ENCODE peak calls at places on chromosomes 3 and 15, in five cellular contexts. V is H54, S is right cardiac atrium, N is mesendoderm, A is WTC11. R is an unnamed sample.

GRCh38 chr3:194450341-194450740 is 36.5 kb downstream of the ATP13A3 start:
- DNase-seq in V (no peak), S (no peak), N (no peak), A (no peak), R (no peak)

GRCh38 chr3:49466047-49466446 is 4.0 kb upstream of the DAG1 start:
- DNase-seq in V (no peak), S (no peak), N (peak; percentile 16), A (no peak), R (no peak)

GRCh38 chr3:126837773-126838172 is 133.7 kb downstream of the CHCHD6 start:
- DNase-seq in V (no peak), S (no peak), N (no peak), A (no peak), R (no peak)

GRCh38 chr3:193553606-193554005 is 1.1 kb downstream of the ATP13A4 start:
- DNase-seq in V (no peak), S (no peak), N (no peak), A (no peak), R (no peak)

GRCh38 chr15:53559364-53560253 is 199.9 kb downstream of the WDR72 start:
- DNase-seq in V (no peak), S (no peak), N (no peak), A (no peak), R (no peak)

GRCh38 chr3:184540777-184541681 is 20.6 kb upstream of the EPHB3 start:
- DNase-seq in V (peak; percentile 48), S (peak; percentile 80), N (peak; percentile 91), A (peak; percentile 95), R (peak; percentile 76)

GRCh38 chr3:10949197-10949596 is 43.4 kb upstream of the SLC6A1 start:
- DNase-seq in V (no peak), S (peak; percentile 63), N (no peak), A (no peak), R (peak; percentile 70)

GRCh38 chr15:80160570-80161156 is 7.9 kb downstream of the FAH start:
- DNase-seq in V (peak; percentile 24), S (peak; percentile 73), N (peak; percentile 71), A (no peak), R (no peak)

GRCh38 chr15:63718590-63719035 is 115.1 kb downstream of the HERC1 start:
- DNase-seq in V (peak; percentile 2), S (no peak), N (no peak), A (no peak), R (no peak)

GRCh38 chr15:101028772-101029438 is 109.7 kb downstream of the LRRK1 start:
- DNase-seq in V (no peak), S (no peak), N (no peak), A (peak; percentile 22), R (no peak)

GRCh38 chr3:64340636-64341240 is 115.5 kb upstream of the PRICKLE2 start:
- DNase-seq in V (no peak), S (no peak), N (peak; percentile 88), A (no peak), R (no peak)

GRCh38 chr15:68700395-68701123 is 120.1 kb downstream of the ANP32A start:
- DNase-seq in V (peak; percentile 42), S (peak; percentile 86), N (peak; percentile 90), A (peak; percentile 33), R (peak; percentile 91)

GRCh38 chr3:170145278-170145677 is 36.3 kb downstream of the PHC3 start:
- DNase-seq in V (no peak), S (no peak), N (no peak), A (no peak), R (no peak)

GRCh38 chr15:88077249-88077810 is 179.2 kb downstream of the NTRK3 start:
- DNase-seq in V (no peak), S (no peak), N (no peak), A (no peak), R (no peak)

GRCh38 chr3:143344516-143345165 is 225.1 kb downstream of the CHST2 start:
- DNase-seq in V (no peak), S (no peak), N (no peak), A (no peak), R (no peak)

GRCh38 chr15:76012021-76012551 is at the start of gene NRG4:
- DNase-seq in V (no peak), S (no peak), N (no peak), A (no peak), R (no peak)

GRCh38 chr3:167102071-167102470 is 278.0 kb downstream of the ZBBX start:
- DNase-seq in V (no peak), S (no peak), N (peak; percentile 77), A (peak; percentile 43), R (no peak)

GRCh38 chr3:59266551-59266950 is 216.7 kb upstream of the CFAP20DC start:
- DNase-seq in V (no peak), S (no peak), N (no peak), A (no peak), R (no peak)

GRCh38 chr3:146334151-146334550 is 83.2 kb upstream of the PLSCR4 start:
- DNase-seq in V (no peak), S (peak; percentile 69), N (no peak), A (peak; percentile 14), R (no peak)

GRCh38 chr3:50210176-50210509 is 5.1 kb downstream of the SLC38A3 start:
- DNase-seq in V (no peak), S (no peak), N (no peak), A (no peak), R (no peak)

GRCh38 chr3:117660941-117661635 is 951.5 kb downstream of the TUSC7 start:
- DNase-seq in V (no peak), S (no peak), N (peak; percentile 35), A (no peak), R (no peak)

GRCh38 chr15:25690673-25691543 is 172.2 kb downstream of the ATP10A start:
- DNase-seq in V (no peak), S (no peak), N (no peak), A (no peak), R (no peak)

GRCh38 chr3:46812237-46812791 is 50.9 kb downstream of the MYL3 start:
- DNase-seq in V (no peak), S (peak; percentile 94), N (peak; percentile 90), A (peak; percentile 86), R (no peak)

GRCh38 chr15:89802231-89802928 is 12.3 kb downstream of the ANPEP start:
- DNase-seq in V (no peak), S (peak; percentile 45), N (no peak), A (no peak), R (no peak)

GRCh38 chr3:69161587-69162196 is 39.3 kb upstream of the LMOD3 start:
- DNase-seq in V (no peak), S (no peak), N (peak; percentile 39), A (no peak), R (no peak)

GRCh38 chr3:115217678-115218451 is 70.8 kb upstream of the ZBTB20 start:
- DNase-seq in V (peak; percentile 13), S (peak; percentile 37), N (peak; percentile 56), A (peak; percentile 20), R (no peak)

GRCh38 chr3:10473581-10474438 is 31.6 kb downstream of the ATP2B2 start:
- DNase-seq in V (no peak), S (no peak), N (peak; percentile 18), A (no peak), R (no peak)

GRCh38 chr15:72113347-72114031 is 4.5 kb downstream of the MYO9A start:
- DNase-seq in V (no peak), S (no peak), N (no peak), A (no peak), R (no peak)

GRCh38 chr15:25710184-25710583 is 152.9 kb downstream of the ATP10A start:
- DNase-seq in V (no peak), S (peak; percentile 82), N (peak; percentile 63), A (peak; percentile 81), R (no peak)

GRCh38 chr3:25218362-25218761 is 209.7 kb upstream of the RARB start:
- DNase-seq in V (no peak), S (no peak), N (no peak), A (no peak), R (no peak)

GRCh38 chr3:150106752-150107428 is 136.2 kb upstream of the PFN2 start:
- DNase-seq in V (no peak), S (no peak), N (peak; percentile 96), A (no peak), R (no peak)

GRCh38 chr3:99634881-99635280 is 3.5 kb upstream of the COL8A1 start:
- DNase-seq in V (no peak), S (no peak), N (no peak), A (no peak), R (no peak)

GRCh38 chr3:190863119-190863465 is 598 bp upstream of the GMNC start:
- DNase-seq in V (no peak), S (no peak), N (no peak), A (no peak), R (no peak)

GRCh38 chr15:56496635-56497034 is 31.7 kb upstream of the MNS1 start:
- DNase-seq in V (peak; percentile 21), S (no peak), N (peak; percentile 64), A (no peak), R (no peak)

GRCh38 chr3:63877737-63878393 is 14.2 kb downstream of the ATXN7 start:
- DNase-seq in V (no peak), S (no peak), N (no peak), A (no peak), R (no peak)

GRCh38 chr3:54827056-54827687 is 100.7 kb downstream of the LRTM1 start:
- DNase-seq in V (no peak), S (no peak), N (no peak), A (no peak), R (no peak)

GRCh38 chr3:50516048-50516871 is 12.8 kb upstream of the CACNA2D2 start:
- DNase-seq in V (no peak), S (peak; percentile 87), N (peak; percentile 95), A (peak; percentile 70), R (no peak)

GRCh38 chr15:62138124-62138523 is 27.0 kb downstream of the C2CD4B start:
- DNase-seq in V (peak; percentile 13), S (no peak), N (no peak), A (no peak), R (no peak)

R was measured in posterior cingulate gyrus.